ENCODE peak calls at places on chromosomes 4 and X, in nine cellular contexts. P is NCI-H1092 treated with DMSO at 0.1 percent for 48 hours; G is Kasumi-1; V is choroid plexus epithelial cell; A is amygdala; J is stimulated activated CD8-positive, alpha-beta memory T cell treated with anti-CD3 and anti-CD28 coated beads, Interleukin-4, amount 100 ng/mL, for 48 hours; M is stimulated activated CD4-positive, alpha-beta T cell treated with anti-CD3 and anti-CD28 coated beads, Interleukin-4, amount 100 ng/mL, for 1 hour; E is HS-5; R is ureter. X is an unnamed sample.

GRCh38 chr4:126269106-126269505 is 954.4 kb downstream of the FAT4 start:
- DNase-seq in P (no peak), J (no peak), R (no peak), G (no peak), E (no peak), M (no peak), A (no peak), V (peak), X (peak)

GRCh38 chr4:72875545-72875944 is 194.0 kb downstream of the COX18 start:
- DNase-seq in R (no peak), A (no peak), V (no peak), G (no peak), E (no peak), P (no peak), M (no peak), J (no peak), X (no peak)

GRCh38 chr4:5084911-5085475 is 33.7 kb downstream of the STK32B start:
- DNase-seq in E (no peak), P (no peak), G (no peak), A (no peak), J (no peak), M (no peak), V (peak), R (no peak), X (no peak)

GRCh38 chrX:108437789-108438623 is at the start of gene COL4A6:
- DNase-seq in R (peak), P (no peak), G (no peak), M (no peak), V (no peak), J (no peak), E (no peak), A (no peak), X (no peak)

GRCh38 chr4:2792711-2793577 is at the start of gene SH3BP2:
- DNase-seq in M (peak), J (peak), E (peak), P (no peak), A (no peak), G (no peak), R (peak), V (peak), X (peak)

GRCh38 chr4:168893205-168893604 is 116.8 kb downstream of the CBR4 start:
- DNase-seq in J (no peak), P (no peak), E (no peak), G (no peak), V (no peak), M (no peak), A (no peak), R (no peak), X (no peak)

GRCh38 chrX:48461830-48462229 is 8.2 kb downstream of the SLC38A5 start:
- DNase-seq in V (no peak), A (no peak), R (no peak), M (no peak), G (no peak), E (no peak), J (peak), P (no peak), X (no peak)

GRCh38 chr4:109067509-109068205 is 234.8 kb downstream of the COL25A1 start:
- DNase-seq in G (no peak), J (no peak), A (no peak), E (peak), V (peak), M (no peak), R (no peak), P (no peak), X (peak)

GRCh38 chr4:41095973-41096372 is 118.4 kb downstream of the APBB2 start:
- DNase-seq in P (no peak), J (no peak), E (peak), A (no peak), G (peak), M (no peak), R (no peak), V (peak), X (no peak)

GRCh38 chr4:2761035-2761923 is 5.1 kb upstream of the TNIP2 start:
- DNase-seq in M (no peak), G (no peak), A (no peak), E (no peak), J (peak), P (no peak), V (peak), R (no peak), X (no peak)

GRCh38 chr4:60482921-60483351 is 717.2 kb upstream of the ADGRL3 start:
- DNase-seq in E (no peak), P (no peak), R (no peak), V (no peak), M (no peak), J (no peak), G (no peak), A (no peak), X (no peak)

GRCh38 chrX:16496175-16496574 is 153.8 kb upstream of the S100G start:
- DNase-seq in R (no peak), V (no peak), G (no peak), P (no peak), J (no peak), A (no peak), E (no peak), M (no peak), X (no peak)

GRCh38 chrX:54063361-54063760 is 19.1 kb upstream of the PHF8 start:
- DNase-seq in V (no peak), P (no peak), R (no peak), E (no peak), A (no peak), M (no peak), G (no peak), J (no peak), X (no peak)

GRCh38 chrX:96102997-96103396 is 581.6 kb upstream of the DIAPH2 start:
- DNase-seq in J (no peak), M (no peak), P (peak), G (no peak), V (no peak), E (no peak), R (peak), A (no peak), X (no peak)

GRCh38 chrX:151448509-151448908 is 51.5 kb downstream of the VMA21 start:
- DNase-seq in A (no peak), R (no peak), J (no peak), M (no peak), P (no peak), G (no peak), E (no peak), V (no peak), X (no peak)

GRCh38 chr4:17166954-17167353 is 268.5 kb upstream of the LDB2 start:
- DNase-seq in E (no peak), P (no peak), J (no peak), M (no peak), G (no peak), R (peak), V (peak), A (no peak), X (no peak)

GRCh38 chr4:114151-114550 is 10.2 kb upstream of the ZNF718 start:
- DNase-seq in M (no peak), G (no peak), A (no peak), R (no peak), E (no peak), P (no peak), V (no peak), J (no peak), X (no peak)

GRCh38 chr4:23887173-23887572 is 2.7 kb downstream of the PPARGC1A start:
- DNase-seq in A (no peak), V (no peak), P (no peak), G (no peak), R (no peak), J (no peak), E (no peak), M (no peak), X (no peak)

GRCh38 chrX:64885850-64886249 is 90.4 kb downstream of the ZC4H2 start:
- DNase-seq in P (no peak), R (no peak), J (peak), V (no peak), A (no peak), G (peak), E (no peak), M (no peak), X (no peak)

GRCh38 chr4:111639876-111640275 is 505.4 kb upstream of the FAM241A start:
- DNase-seq in R (no peak), P (no peak), E (no peak), V (peak), J (no peak), M (no peak), A (no peak), G (no peak), X (peak)

GRCh38 chrX:100685284-100685996 is 41.4 kb downstream of the SRPX2 start:
- DNase-seq in R (peak), J (peak), P (peak), M (peak), A (peak), G (peak), E (no peak), V (peak), X (peak)

GRCh38 chrX:11792461-11793421 is 34.7 kb downstream of the MSL3 start:
- DNase-seq in M (peak), P (peak), G (no peak), A (no peak), R (no peak), V (no peak), J (peak), E (no peak), X (no peak)

GRCh38 chrX:107700802-107701201 is 72.5 kb downstream of the PRPS1 start:
- DNase-seq in P (no peak), R (no peak), V (no peak), M (no peak), G (no peak), J (no peak), E (no peak), A (no peak), X (no peak)

GRCh38 chr4:153018031-153018430 is 81.9 kb downstream of the FHDC1 start:
- DNase-seq in P (no peak), V (no peak), M (no peak), A (no peak), J (no peak), G (no peak), R (no peak), E (no peak), X (no peak)

GRCh38 chr4:98446499-98447375 is 185.6 kb downstream of the RAP1GDS1 start:
- DNase-seq in A (no peak), G (peak), V (peak), R (no peak), J (peak), P (no peak), E (no peak), M (peak), X (peak)

GRCh38 chr4:140049024-140049923 is 104.7 kb downstream of the MAML3 start:
- DNase-seq in V (peak), E (no peak), M (peak), A (no peak), R (peak), G (peak), P (peak), J (peak), X (peak)

GRCh38 chrX:81336455-81337144 is 134.7 kb downstream of the SH3BGRL start:
- DNase-seq in R (no peak), M (no peak), E (no peak), P (no peak), V (peak), A (no peak), G (no peak), J (no peak), X (no peak)

GRCh38 chrX:37883196-37883595 is 35.8 kb upstream of the DYNLT3 start:
- DNase-seq in J (no peak), E (no peak), R (no peak), M (no peak), P (no peak), V (peak), A (no peak), G (no peak), X (peak)

GRCh38 chrX:149495573-149496071 is 9.5 kb downstream of the IDS start:
- DNase-seq in P (no peak), G (no peak), V (peak), R (no peak), E (peak), A (no peak), J (no peak), M (no peak), X (peak)

X was measured in fibroblast of villous mesenchyme.